ENCODE peak calls at places on chromosome X, in five cellular contexts. One of them, this sample, is unnamed.

GRCh38 chrX:110257889-110258288 is 60.0 kb downstream of the AMMECR1 start:
- DNase-seq in ureter: no peak
- DNase-seq in GM04504: no peak
- DNase-seq in Right ventricle myocardium superior: no peak
- DNase-seq in heart left ventricle: no peak
- DNase-seq in this sample: no peak

GRCh38 chrX:116204947-116205346 is 34.4 kb downstream of the AGTR2 start:
- DNase-seq in GM04504: no peak
- DNase-seq in ureter: no peak
- DNase-seq in Right ventricle myocardium superior: no peak
- DNase-seq in heart left ventricle: no peak
- DNase-seq in this sample: no peak

GRCh38 chrX:13432376-13432775 is 112.5 kb upstream of the ATXN3L start:
- DNase-seq in ureter: peak
- DNase-seq in Right ventricle myocardium superior: no peak
- DNase-seq in GM04504: peak
- DNase-seq in heart left ventricle: peak
- DNase-seq in this sample: peak

GRCh38 chrX:120367390-120368100 is 5.7 kb downstream of the ATP1B4 start:
- DNase-seq in heart left ventricle: no peak
- DNase-seq in ureter: no peak
- DNase-seq in GM04504: no peak
- DNase-seq in Right ventricle myocardium superior: no peak
- DNase-seq in this sample: no peak

GRCh38 chrX:4588056-4588455 is 874.6 kb upstream of the PRKX start:
- DNase-seq in ureter: no peak
- DNase-seq in heart left ventricle: no peak
- DNase-seq in Right ventricle myocardium superior: no peak
- DNase-seq in GM04504: no peak
- DNase-seq in this sample: no peak

GRCh38 chrX:150465856-150466775 is 102.3 kb upstream of the MTM1 start:
- DNase-seq in ureter: peak
- DNase-seq in GM04504: no peak
- DNase-seq in Right ventricle myocardium superior: no peak
- DNase-seq in heart left ventricle: no peak
- DNase-seq in this sample: peak

GRCh38 chrX:38616904-38617303 is 55.6 kb downstream of the TSPAN7 start:
- DNase-seq in GM04504: no peak
- DNase-seq in ureter: no peak
- DNase-seq in Right ventricle myocardium superior: no peak
- DNase-seq in heart left ventricle: no peak
- DNase-seq in this sample: no peak

GRCh38 chrX:40849906-40850672 is 114.7 kb upstream of the MED14 start:
- DNase-seq in heart left ventricle: no peak
- DNase-seq in GM04504: no peak
- DNase-seq in ureter: no peak
- DNase-seq in Right ventricle myocardium superior: no peak
- DNase-seq in this sample: no peak

GRCh38 chrX:132086717-132087116 is 41.1 kb downstream of the FRMD7 start:
- DNase-seq in GM04504: no peak
- DNase-seq in Right ventricle myocardium superior: no peak
- DNase-seq in heart left ventricle: no peak
- DNase-seq in ureter: no peak
- DNase-seq in this sample: no peak

GRCh38 chrX:44428989-44429627 is 85.6 kb upstream of the EFHC2 start:
- DNase-seq in ureter: no peak
- DNase-seq in GM04504: no peak
- DNase-seq in Right ventricle myocardium superior: no peak
- DNase-seq in heart left ventricle: no peak
- DNase-seq in this sample: no peak

GRCh38 chrX:56248492-56248891 is 16.3 kb downstream of the KLF8 start:
- DNase-seq in ureter: no peak
- DNase-seq in Right ventricle myocardium superior: peak
- DNase-seq in GM04504: peak
- DNase-seq in heart left ventricle: peak
- DNase-seq in this sample: no peak

GRCh38 chrX:567891-568290 is 62.7 kb upstream of the SHOX start:
- DNase-seq in GM04504: no peak
- DNase-seq in Right ventricle myocardium superior: no peak
- DNase-seq in heart left ventricle: no peak
- DNase-seq in ureter: no peak
- DNase-seq in this sample: no peak

GRCh38 chrX:74383611-74384010 is 37.7 kb upstream of the SLC16A2 start:
- DNase-seq in Right ventricle myocardium superior: no peak
- DNase-seq in ureter: no peak
- DNase-seq in GM04504: peak
- DNase-seq in heart left ventricle: peak
- DNase-seq in this sample: no peak

GRCh38 chrX:51155157-51155556 is 177.5 kb upstream of the NUDT10 start:
- DNase-seq in GM04504: no peak
- DNase-seq in heart left ventricle: no peak
- DNase-seq in ureter: no peak
- DNase-seq in Right ventricle myocardium superior: no peak
- DNase-seq in this sample: no peak

GRCh38 chrX:153533041-153533565 is 15.7 kb downstream of the ATP2B3 start:
- DNase-seq in ureter: no peak
- DNase-seq in heart left ventricle: no peak
- DNase-seq in GM04504: no peak
- DNase-seq in Right ventricle myocardium superior: no peak
- DNase-seq in this sample: no peak

GRCh38 chrX:119028733-119029110 is 44.1 kb upstream of the CT47C1 start:
- DNase-seq in Right ventricle myocardium superior: peak
- DNase-seq in heart left ventricle: no peak
- DNase-seq in GM04504: no peak
- DNase-seq in ureter: no peak
- DNase-seq in this sample: no peak

GRCh38 chrX:69216911-69217310 is 51.7 kb upstream of the PJA1 start:
- DNase-seq in GM04504: no peak
- DNase-seq in ureter: peak
- DNase-seq in Right ventricle myocardium superior: peak
- DNase-seq in heart left ventricle: no peak
- DNase-seq in this sample: no peak

GRCh38 chrX:48972214-48973164 is 845 bp upstream of the KCND1 start:
- DNase-seq in heart left ventricle: no peak
- DNase-seq in Right ventricle myocardium superior: peak
- DNase-seq in ureter: peak
- DNase-seq in GM04504: no peak
- DNase-seq in this sample: no peak